ENCODE peak calls at places on chromosomes 12 and 14, in five cellular contexts. One of them, this sample, is unnamed. For H3K4me1, the result is how much of the 10 kb centered on the place peaks cover.

GRCh38 chr12:90945070-90945649 is 9.8 kb downstream of the CCER1 start:
- DNase-seq in endothelial cell of umbilical vein: peak
- DNase-seq in sigmoid colon: no peak
- DNase-seq in transverse colon: no peak
- DNase-seq in suprapubic skin: no peak
- DNase-seq in this sample: no peak

GRCh38 chr12:129911437-129912049 is 7.7 kb upstream of the TMEM132D start:
- DNase-seq in sigmoid colon: no peak
- DNase-seq in endothelial cell of umbilical vein: no peak
- DNase-seq in suprapubic skin: no peak
- DNase-seq in transverse colon: peak
- DNase-seq in this sample: peak

GRCh38 chr14:71242237-71242748 is 335.0 kb downstream of the PCNX1 start:
- DNase-seq in transverse colon: no peak
- DNase-seq in sigmoid colon: no peak
- DNase-seq in suprapubic skin: no peak
- DNase-seq in endothelial cell of umbilical vein: peak
- DNase-seq in this sample: no peak

GRCh38 chr14:95218472-95219193 is 61.3 kb upstream of the DICER1 start:
- DNase-seq in suprapubic skin: no peak
- DNase-seq in transverse colon: no peak
- DNase-seq in sigmoid colon: peak
- DNase-seq in endothelial cell of umbilical vein: no peak
- DNase-seq in this sample: no peak

GRCh38 chr14:99260652-99261551 is 11.1 kb downstream of the BCL11B start:
- DNase-seq in sigmoid colon: no peak
- DNase-seq in suprapubic skin: no peak
- DNase-seq in endothelial cell of umbilical vein: no peak
- DNase-seq in transverse colon: no peak
- DNase-seq in this sample: no peak

GRCh38 chr12:5076761-5077160 is 33.1 kb downstream of the KCNA5 start:
- DNase-seq in suprapubic skin: no peak
- DNase-seq in transverse colon: no peak
- DNase-seq in endothelial cell of umbilical vein: no peak
- DNase-seq in sigmoid colon: peak
- DNase-seq in this sample: no peak

GRCh38 chr12:62629971-62630739 is 163.5 kb downstream of the MON2 start:
- DNase-seq in sigmoid colon: no peak
- DNase-seq in suprapubic skin: no peak
- DNase-seq in endothelial cell of umbilical vein: no peak
- DNase-seq in transverse colon: no peak
- DNase-seq in this sample: no peak

GRCh38 chr12:28507867-28508266 is 317.6 kb downstream of the CCDC91 start:
- DNase-seq in endothelial cell of umbilical vein: no peak
- DNase-seq in sigmoid colon: no peak
- DNase-seq in transverse colon: no peak
- DNase-seq in suprapubic skin: no peak
- DNase-seq in this sample: no peak

GRCh38 chr12:6828671-6829531 is 694 bp downstream of the P3H3 start:
- DNase-seq in transverse colon: peak
- DNase-seq in endothelial cell of umbilical vein: no peak
- DNase-seq in sigmoid colon: peak
- DNase-seq in suprapubic skin: peak
- DNase-seq in this sample: peak

GRCh38 chr14:104503691-104504090 is 75.9 kb upstream of the C14orf180 start:
- DNase-seq in sigmoid colon: no peak
- DNase-seq in endothelial cell of umbilical vein: no peak
- DNase-seq in transverse colon: no peak
- DNase-seq in suprapubic skin: no peak
- DNase-seq in this sample: no peak

GRCh38 chr14:38420045-38420444 is 164.2 kb upstream of the CLEC14A start:
- DNase-seq in transverse colon: no peak
- DNase-seq in suprapubic skin: no peak
- DNase-seq in sigmoid colon: no peak
- DNase-seq in endothelial cell of umbilical vein: no peak
- DNase-seq in this sample: no peak

GRCh38 chr14:20454359-20454644 is 310 bp downstream of the OSGEP start:
- DNase-seq in suprapubic skin: no peak
- DNase-seq in sigmoid colon: no peak
- DNase-seq in endothelial cell of umbilical vein: peak
- DNase-seq in transverse colon: peak
- DNase-seq in this sample: no peak

GRCh38 chr14:76495983-76496382 is 120.0 kb downstream of the ESRRB start:
- DNase-seq in suprapubic skin: no peak
- DNase-seq in endothelial cell of umbilical vein: no peak
- DNase-seq in sigmoid colon: no peak
- DNase-seq in transverse colon: no peak
- DNase-seq in this sample: no peak

GRCh38 chr14:24887623-24888304 is 162.2 kb downstream of the STXBP6 start:
- DNase-seq in suprapubic skin: no peak
- DNase-seq in sigmoid colon: no peak
- DNase-seq in endothelial cell of umbilical vein: no peak
- DNase-seq in transverse colon: no peak
- DNase-seq in this sample: no peak

GRCh38 chr12:64700532-64700931 is 58.7 kb downstream of the GNS start:
- DNase-seq in suprapubic skin: no peak
- DNase-seq in sigmoid colon: no peak
- DNase-seq in transverse colon: no peak
- DNase-seq in endothelial cell of umbilical vein: no peak
- DNase-seq in this sample: no peak

GRCh38 chr12:89040146-89040964 is 311.9 kb downstream of the DUSP6 start:
- DNase-seq in sigmoid colon: no peak
- DNase-seq in suprapubic skin: no peak
- DNase-seq in transverse colon: peak
- DNase-seq in endothelial cell of umbilical vein: no peak
- DNase-seq in this sample: peak

GRCh38 chr12:123761841-123762714 is at the start of gene DNAH10:
- DNase-seq in endothelial cell of umbilical vein: peak
- DNase-seq in suprapubic skin: no peak
- DNase-seq in transverse colon: peak
- DNase-seq in sigmoid colon: peak
- DNase-seq in this sample: peak

GRCh38 chr12:6085841-6086240 is 38.6 kb downstream of the VWF start:
- DNase-seq in suprapubic skin: peak
- DNase-seq in endothelial cell of umbilical vein: no peak
- DNase-seq in transverse colon: no peak
- DNase-seq in sigmoid colon: no peak
- DNase-seq in this sample: no peak

GRCh38 chr12:53569174-53569557 is 57.0 kb downstream of the ATF7 start:
- DNase-seq in sigmoid colon: no peak
- DNase-seq in suprapubic skin: no peak
- DNase-seq in transverse colon: no peak
- DNase-seq in endothelial cell of umbilical vein: no peak
- DNase-seq in this sample: no peak

GRCh38 chr14:101018561-101019290 is 115.2 kb upstream of the RTL1 start:
- DNase-seq in suprapubic skin: peak
- DNase-seq in sigmoid colon: peak
- DNase-seq in endothelial cell of umbilical vein: no peak
- DNase-seq in transverse colon: peak
- DNase-seq in this sample: peak

GRCh38 chr14:30621354-30621953 is 665 bp upstream of the SCFD1 start:
- DNase-seq in transverse colon: peak
- DNase-seq in endothelial cell of umbilical vein: no peak
- DNase-seq in sigmoid colon: no peak
- DNase-seq in suprapubic skin: no peak
- DNase-seq in this sample: no peak

GRCh38 chr12:43444940-43445564 is 107.0 kb downstream of the ADAMTS20 start:
- DNase-seq in suprapubic skin: no peak
- DNase-seq in transverse colon: peak
- DNase-seq in sigmoid colon: no peak
- DNase-seq in endothelial cell of umbilical vein: peak
- DNase-seq in this sample: no peak

GRCh38 chr14:100981808-100982207 is 78.3 kb upstream of the RTL1 start:
- DNase-seq in suprapubic skin: no peak
- DNase-seq in sigmoid colon: no peak
- DNase-seq in transverse colon: no peak
- DNase-seq in endothelial cell of umbilical vein: no peak
- DNase-seq in this sample: no peak

GRCh38 chr12:26400627-26401026 is 205.3 kb downstream of the SSPN start:
- DNase-seq in transverse colon: no peak
- DNase-seq in endothelial cell of umbilical vein: no peak
- DNase-seq in sigmoid colon: no peak
- DNase-seq in suprapubic skin: no peak
- DNase-seq in this sample: no peak

GRCh38 chr12:48882972-48883304 is 17.3 kb upstream of the RND1 start:
- DNase-seq in suprapubic skin: no peak
- DNase-seq in endothelial cell of umbilical vein: peak
- DNase-seq in sigmoid colon: no peak
- DNase-seq in transverse colon: no peak
- DNase-seq in this sample: no peak

GRCh38 chr14:83196235-83196634 is 1662.6 kb upstream of the SEL1L start:
- DNase-seq in transverse colon: no peak
- DNase-seq in sigmoid colon: no peak
- DNase-seq in endothelial cell of umbilical vein: no peak
- DNase-seq in suprapubic skin: no peak
- DNase-seq in this sample: no peak

GRCh38 chr14:60349663-60350365 is 100.8 kb downstream of the PPM1A start:
- DNase-seq in endothelial cell of umbilical vein: peak
- DNase-seq in suprapubic skin: no peak
- DNase-seq in sigmoid colon: no peak
- DNase-seq in transverse colon: peak
- DNase-seq in this sample: no peak

GRCh38 chr12:3604281-3604680 is 113.3 kb downstream of the PRMT8 start:
- DNase-seq in endothelial cell of umbilical vein: no peak
- DNase-seq in transverse colon: no peak
- DNase-seq in suprapubic skin: no peak
- DNase-seq in sigmoid colon: peak
- DNase-seq in this sample: peak

GRCh38 chr12:117279606-117280005 is 81.8 kb downstream of the NOS1 start:
- DNase-seq in sigmoid colon: no peak
- DNase-seq in transverse colon: no peak
- DNase-seq in suprapubic skin: no peak
- DNase-seq in endothelial cell of umbilical vein: no peak
- DNase-seq in this sample: no peak
- H3K4me3 ChIP-seq in sigmoid colon: no peak
- H3K4me3 ChIP-seq in transverse colon: no peak
- H3K4me3 ChIP-seq in suprapubic skin: no peak
- H3K4me3 ChIP-seq in endothelial cell of umbilical vein: no peak
- H3K4me3 ChIP-seq in this sample: no peak

DNA sequence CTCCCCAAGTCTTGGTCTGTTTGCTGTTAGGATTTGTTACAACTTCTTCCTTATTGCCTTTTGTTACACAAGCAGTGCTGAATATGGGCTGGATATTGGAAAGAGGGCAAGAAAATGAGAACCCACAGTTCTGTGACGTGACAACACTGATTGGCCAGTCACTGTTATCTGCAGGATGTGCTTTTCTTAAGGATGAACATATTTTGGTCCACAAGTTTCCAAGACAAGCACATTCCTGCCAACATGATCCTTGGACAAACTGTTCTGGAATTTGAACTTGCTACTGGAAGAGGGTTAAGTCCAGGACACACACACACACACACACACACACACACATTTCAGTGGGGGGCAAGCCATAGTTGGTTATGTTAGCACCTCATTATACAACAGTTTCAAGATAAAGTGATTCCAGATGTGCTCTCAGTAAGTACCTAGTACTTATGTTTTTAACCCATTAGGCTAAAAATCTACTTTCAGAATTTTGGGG is 16.6 kb upstream of the SLC38A2 start:
- DNase-seq in transverse colon: no peak
- DNase-seq in sigmoid colon: no peak
- DNase-seq in endothelial cell of umbilical vein: peak
- DNase-seq in suprapubic skin: no peak
- DNase-seq in this sample: no peak
- TF ChIP-seq POLR2AphosphoS5 in transverse colon: no peak
- TF ChIP-seq POLR2AphosphoS5 in sigmoid colon: peak
- TF ChIP-seq POLR2AphosphoS5 in endothelial cell of umbilical vein: no peak
- TF ChIP-seq POLR2AphosphoS5 in suprapubic skin: no peak
- TF ChIP-seq POLR2AphosphoS5 in this sample: peak

GRCh38 chr12:118311666-118312065 is 61.0 kb downstream of the TAOK3 start:
- DNase-seq in transverse colon: no peak
- DNase-seq in endothelial cell of umbilical vein: no peak
- DNase-seq in suprapubic skin: no peak
- DNase-seq in sigmoid colon: no peak
- DNase-seq in this sample: no peak
- H3K4me1 ChIP-seq in transverse colon: under half
- H3K4me1 ChIP-seq in endothelial cell of umbilical vein: under half
- H3K4me1 ChIP-seq in suprapubic skin: under half
- H3K4me1 ChIP-seq in sigmoid colon: under half
- H3K4me1 ChIP-seq in this sample: under half

GRCh38 chr12:122081108-122081696 is 2.6 kb downstream of the MLXIP start:
- DNase-seq in sigmoid colon: no peak
- DNase-seq in suprapubic skin: peak
- DNase-seq in transverse colon: no peak
- DNase-seq in endothelial cell of umbilical vein: peak
- DNase-seq in this sample: no peak
- H3K4me3 ChIP-seq in sigmoid colon: peak
- H3K4me3 ChIP-seq in suprapubic skin: peak
- H3K4me3 ChIP-seq in transverse colon: peak
- H3K4me3 ChIP-seq in endothelial cell of umbilical vein: peak
- H3K4me3 ChIP-seq in this sample: peak